ENCODE peak calls at places on chromosome 14, in six cellular contexts. One of them, this sample, is unnamed.

GRCh38 chr14:91369628-91370445 is 47.8 kb downstream of the CCDC88C start:
- DNase-seq in SK-N-SH: no peak
- DNase-seq in H1: no peak
- DNase-seq in HepG2: peak; percentile 59
- DNase-seq in GM12878: no peak
- DNase-seq in K562: no peak
- DNase-seq in this sample: no peak

GRCh38 chr14:74658535-74659130 is 46.6 kb upstream of the LTBP2 start:
- DNase-seq in SK-N-SH: no peak
- DNase-seq in H1: no peak
- DNase-seq in HepG2: no peak
- DNase-seq in GM12878: no peak
- DNase-seq in K562: no peak
- DNase-seq in this sample: no peak

GRCh38 chr14:102616799-102617198 is 24.4 kb downstream of the RCOR1 start:
- DNase-seq in SK-N-SH: no peak
- DNase-seq in H1: no peak
- DNase-seq in HepG2: peak; percentile 62
- DNase-seq in GM12878: no peak
- DNase-seq in K562: no peak
- DNase-seq in this sample: no peak

GRCh38 chr14:51006781-51007211 is 62.5 kb upstream of the PYGL start:
- DNase-seq in SK-N-SH: peak; percentile 64
- DNase-seq in H1: no peak
- DNase-seq in HepG2: no peak
- DNase-seq in GM12878: no peak
- DNase-seq in K562: no peak
- DNase-seq in this sample: peak; percentile 40

GRCh38 chr14:63901434-63902085 is 48.8 kb downstream of the SYNE2 start:
- DNase-seq in SK-N-SH: no peak
- DNase-seq in H1: no peak
- DNase-seq in HepG2: no peak
- DNase-seq in GM12878: no peak
- DNase-seq in K562: no peak
- DNase-seq in this sample: peak; percentile 72

GRCh38 chr14:43022094-43022800 is 1415.6 kb downstream of the LRFN5 start:
- DNase-seq in SK-N-SH: no peak
- DNase-seq in H1: no peak
- DNase-seq in HepG2: no peak
- DNase-seq in GM12878: no peak
- DNase-seq in K562: no peak
- DNase-seq in this sample: no peak

GRCh38 chr14:36520601-36521525 is 831 bp upstream of the NKX2-1 start:
- DNase-seq in SK-N-SH: peak; percentile 73
- DNase-seq in H1: no peak
- DNase-seq in HepG2: peak; percentile 44
- DNase-seq in GM12878: no peak
- DNase-seq in K562: peak; percentile 13
- DNase-seq in this sample: peak; percentile 42

GRCh38 chr14:74661726-74662450 is 49.9 kb upstream of the LTBP2 start:
- DNase-seq in SK-N-SH: no peak
- DNase-seq in H1: no peak
- DNase-seq in HepG2: no peak
- DNase-seq in GM12878: no peak
- DNase-seq in K562: no peak
- DNase-seq in this sample: no peak

GRCh38 chr14:55450124-55450523 is 9.7 kb upstream of the TBPL2 start:
- DNase-seq in SK-N-SH: no peak
- DNase-seq in H1: no peak
- DNase-seq in HepG2: no peak
- DNase-seq in GM12878: no peak
- DNase-seq in K562: no peak
- DNase-seq in this sample: no peak

GRCh38 chr14:54226103-54226502 is 170.7 kb upstream of the CDKN3 start:
- DNase-seq in SK-N-SH: no peak
- DNase-seq in H1: no peak
- DNase-seq in HepG2: no peak
- DNase-seq in GM12878: no peak
- DNase-seq in K562: no peak
- DNase-seq in this sample: no peak

GRCh38 chr14:54805080-54805479 is 97.5 kb downstream of the GCH1 start:
- DNase-seq in SK-N-SH: no peak
- DNase-seq in H1: no peak
- DNase-seq in HepG2: no peak
- DNase-seq in GM12878: no peak
- DNase-seq in K562: no peak
- DNase-seq in this sample: no peak

GRCh38 chr14:75427126-75427481 is 718 bp upstream of the JDP2 start:
- DNase-seq in SK-N-SH: no peak
- DNase-seq in H1: no peak
- DNase-seq in HepG2: no peak
- DNase-seq in GM12878: no peak
- DNase-seq in K562: no peak
- DNase-seq in this sample: no peak

GRCh38 chr14:32896979-32897723 is 41.5 kb upstream of the NPAS3 start:
- DNase-seq in SK-N-SH: no peak
- DNase-seq in H1: no peak
- DNase-seq in HepG2: peak; percentile 25
- DNase-seq in GM12878: no peak
- DNase-seq in K562: no peak
- DNase-seq in this sample: no peak

GRCh38 chr14:23186913-23187654 is 3.6 kb upstream of the SLC7A8 start:
- DNase-seq in SK-N-SH: peak; percentile 63
- DNase-seq in H1: no peak
- DNase-seq in HepG2: peak; percentile 78
- DNase-seq in GM12878: peak; percentile 5
- DNase-seq in K562: peak; percentile 81
- DNase-seq in this sample: no peak

GRCh38 chr14:71267691-71268090 is 360.4 kb downstream of the PCNX1 start:
- DNase-seq in SK-N-SH: no peak
- DNase-seq in H1: no peak
- DNase-seq in HepG2: no peak
- DNase-seq in GM12878: no peak
- DNase-seq in K562: no peak
- DNase-seq in this sample: no peak
- TF ChIP-seq GABPA in SK-N-SH: no peak
- TF ChIP-seq GABPA in H1: no peak
- TF ChIP-seq GABPA in HepG2: no peak
- TF ChIP-seq GABPA in GM12878: no peak
- TF ChIP-seq GABPA in K562: no peak
- TF ChIP-seq GABPA in this sample: no peak

DNA sequence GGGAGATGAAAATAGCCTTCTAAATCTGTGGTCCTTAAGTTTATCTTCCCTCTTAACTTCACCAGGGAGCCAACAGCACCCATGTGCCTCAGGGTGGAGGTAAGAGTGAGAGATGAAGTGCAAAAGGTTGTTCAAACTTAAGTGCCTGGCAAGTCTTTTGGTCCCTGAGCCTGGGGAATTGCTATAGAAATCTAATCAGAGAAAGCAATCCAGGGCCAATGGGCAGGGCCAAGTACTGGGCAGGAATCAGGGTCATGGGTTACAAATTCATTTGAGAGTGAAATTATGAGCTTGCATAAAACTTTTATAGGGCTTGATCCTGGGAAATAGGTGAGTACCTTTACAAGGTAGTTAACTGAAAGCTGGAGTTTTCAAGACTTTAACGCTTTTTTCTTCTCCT is 59.1 kb downstream of the ARF6 start:
- DNase-seq in SK-N-SH: no peak
- DNase-seq in H1: no peak
- DNase-seq in HepG2: no peak
- DNase-seq in GM12878: no peak
- DNase-seq in K562: no peak
- DNase-seq in this sample: no peak
- TF ChIP-seq GABPA in SK-N-SH: no peak
- TF ChIP-seq GABPA in H1: no peak
- TF ChIP-seq GABPA in HepG2: no peak
- TF ChIP-seq GABPA in GM12878: no peak
- TF ChIP-seq GABPA in K562: no peak
- TF ChIP-seq GABPA in this sample: no peak

DNA sequence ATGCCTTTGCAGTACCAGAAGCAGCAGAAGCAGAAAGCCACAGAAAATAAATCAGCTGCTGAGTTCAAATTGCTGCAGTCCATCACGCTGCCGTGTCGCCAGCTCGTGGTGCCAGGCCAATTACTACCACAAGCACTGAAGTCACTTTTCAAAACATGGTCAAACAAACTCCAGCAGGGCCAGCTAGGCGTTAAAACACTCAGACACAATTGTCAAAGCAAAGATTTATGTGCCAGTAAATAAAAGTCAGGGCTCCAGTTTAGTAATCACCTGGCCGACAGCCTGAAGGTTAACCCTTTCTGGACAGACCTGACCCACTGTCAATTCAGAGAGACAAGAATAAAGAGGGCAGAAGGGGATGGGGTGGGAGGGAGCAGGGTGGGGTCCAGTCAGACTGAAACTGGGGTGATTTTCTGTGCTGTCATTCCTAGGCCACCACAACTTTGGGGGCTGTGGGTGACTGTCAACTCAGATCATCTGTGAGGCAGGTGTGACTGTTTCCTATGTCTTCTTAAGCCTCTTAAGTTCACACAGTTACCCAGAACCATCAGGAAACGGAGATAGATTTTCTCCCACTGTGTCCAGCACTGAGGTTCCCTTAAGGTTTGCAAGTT is 109.9 kb upstream of the FUT8 start:
- DNase-seq in SK-N-SH: no peak
- DNase-seq in H1: no peak
- DNase-seq in HepG2: no peak
- DNase-seq in GM12878: peak; percentile 98
- DNase-seq in K562: no peak
- DNase-seq in this sample: no peak
- TF ChIP-seq GABPA in SK-N-SH: no peak
- TF ChIP-seq GABPA in H1: no peak
- TF ChIP-seq GABPA in HepG2: no peak
- TF ChIP-seq GABPA in GM12878: peak; percentile 26
- TF ChIP-seq GABPA in K562: no peak
- TF ChIP-seq GABPA in this sample: no peak

GRCh38 chr14:78851189-78851588 is 681.0 kb downstream of the NRXN3 start:
- DNase-seq in SK-N-SH: no peak
- DNase-seq in H1: no peak
- DNase-seq in HepG2: no peak
- DNase-seq in GM12878: no peak
- DNase-seq in K562: no peak
- DNase-seq in this sample: no peak
- TF ChIP-seq GABPA in SK-N-SH: no peak
- TF ChIP-seq GABPA in H1: no peak
- TF ChIP-seq GABPA in HepG2: no peak
- TF ChIP-seq GABPA in GM12878: no peak
- TF ChIP-seq GABPA in K562: no peak
- TF ChIP-seq GABPA in this sample: no peak

This sample was measured in HL-60.